ENCODE peak calls at places on chromosomes 4 and X, in five cellular contexts. G is neural progenitor cell, Z is fibroblast of pulmonary artery, U is RPMI7951, J is KBM-7. R is an unnamed sample.

GRCh38 chrX:37755073-37755472 is 24.8 kb upstream of the CYBB start:
- DNase-seq in G (no peak), Z (no peak), U (no peak), J (peak; percentile 99), R (no peak)

GRCh38 chr4:86968477-86969015 is 33.7 kb downstream of the AFF1 start:
- DNase-seq in G (no peak), Z (no peak), U (no peak), J (no peak), R (no peak)

GRCh38 chr4:177001271-177002175 is 208.8 kb upstream of the VEGFC start:
- DNase-seq in G (no peak), Z (peak; percentile 45), U (peak; percentile 72), J (peak; percentile 65), R (no peak)

GRCh38 chrX:147476008-147476407 is 435.7 kb upstream of the FMR1 start:
- DNase-seq in G (peak; percentile 50), Z (peak; percentile 0), U (no peak), J (peak; percentile 29), R (no peak)

GRCh38 chr4:110631582-110632505 is 9.0 kb upstream of the PITX2 start:
- DNase-seq in G (peak; percentile 94), Z (peak; percentile 85), U (peak; percentile 66), J (peak; percentile 82), R (peak; percentile 84)

GRCh38 chr4:78068481-78068880 is 11.4 kb downstream of the FRAS1 start:
- DNase-seq in G (no peak), Z (no peak), U (no peak), J (no peak), R (no peak)

GRCh38 chr4:133147922-133148689 is 988 bp upstream of the PCDH10 start:
- DNase-seq in G (peak; percentile 78), Z (peak; percentile 74), U (peak; percentile 32), J (no peak), R (peak; percentile 64)

GRCh38 chr4:177427097-177427665 is 15.1 kb downstream of the AGA start:
- DNase-seq in G (no peak), Z (no peak), U (no peak), J (no peak), R (no peak)

GRCh38 chr4:159159611-159160010 is 56.7 kb downstream of the RAPGEF2 start:
- DNase-seq in G (no peak), Z (no peak), U (no peak), J (no peak), R (no peak)

GRCh38 chr4:77852892-77853495 is 9.6 kb upstream of the MRPL1 start:
- DNase-seq in G (no peak), Z (no peak), U (no peak), J (peak; percentile 85), R (no peak)

GRCh38 chr4:47933798-47934197 is 19.4 kb upstream of the NFXL1 start:
- DNase-seq in G (peak; percentile 53), Z (peak; percentile 76), U (peak; percentile 29), J (peak; percentile 71), R (no peak)

GRCh38 chrX:154481911-154482601 is 3.0 kb upstream of the LAGE3 start:
- DNase-seq in G (no peak), Z (no peak), U (no peak), J (no peak), R (peak; percentile 41)

GRCh38 chr4:336099-336892 is 1.3 kb upstream of the ZNF141 start:
- DNase-seq in G (peak; percentile 21), Z (no peak), U (no peak), J (no peak), R (peak; percentile 73)

GRCh38 chr4:167025651-167026050 is 208.6 kb downstream of the SPOCK3 start:
- DNase-seq in G (no peak), Z (no peak), U (no peak), J (no peak), R (no peak)

GRCh38 chr4:112210777-112211176 is 20.8 kb upstream of the AP1AR start:
- DNase-seq in G (no peak), Z (no peak), U (no peak), J (no peak), R (no peak)

GRCh38 chr4:53861856-53862610 is 202.4 kb downstream of the CHIC2 start:
- DNase-seq in G (no peak), Z (peak; percentile 89), U (peak; percentile 94), J (no peak), R (no peak)

GRCh38 chr4:20323991-20324390 is 72.3 kb downstream of the SLIT2 start:
- DNase-seq in G (no peak), Z (no peak), U (peak; percentile 10), J (no peak), R (no peak)

GRCh38 chr4:142322996-142323395 is 523.1 kb downstream of the INPP4B start:
- DNase-seq in G (no peak), Z (no peak), U (no peak), J (no peak), R (no peak)

GRCh38 chr4:184357783-184358182 is 116.6 kb downstream of the IRF2 start:
- DNase-seq in G (no peak), Z (no peak), U (no peak), J (no peak), R (no peak)